ENCODE peak calls at places on chromosomes 1 and 21, in ten cellular contexts. R is upper lobe of left lung, M is ovary, L is tibial nerve, Z is transverse colon, U is SK-N-SH, D is K562, W is sigmoid colon, V is stomach, I is HepG2. T is an unnamed sample.

GRCh38 chr1:220810179-220810653 is 23.5 kb downstream of the MTARC1 start:
- DNase-seq in R (peak; percentile 51), M (peak; percentile 80), L (peak; percentile 73), Z (peak; percentile 73), U (peak; percentile 67), D (peak; percentile 82), W (peak; percentile 95), V (peak; percentile 70), I (peak; percentile 47), T (peak; percentile 87)

GRCh38 chr1:57204091-57204490 is 219.8 kb downstream of the DAB1 start:
- DNase-seq in R (no peak), M (no peak), L (no peak), Z (no peak), U (no peak), D (no peak), W (no peak), V (no peak), I (no peak), T (no peak)

GRCh38 chr1:39752703-39753102 is 14.0 kb downstream of the PPIE start:
- DNase-seq in R (no peak), M (no peak), L (no peak), Z (no peak), U (no peak), D (no peak), W (no peak), V (no peak), I (no peak), T (no peak)

GRCh38 chr1:56578963-56579875 is at the start of gene PLPP3:
- DNase-seq in R (peak; percentile 93), M (peak; percentile 84), L (peak; percentile 83), Z (peak; percentile 83), U (peak; percentile 81), D (peak; percentile 16), W (peak; percentile 95), V (peak; percentile 87), I (peak; percentile 79), T (peak; percentile 93)

GRCh38 chr1:54342306-54342705 is 63.9 kb downstream of the SSBP3 start:
- DNase-seq in R (no peak), M (no peak), L (no peak), Z (peak; percentile 62), U (no peak), D (no peak), W (no peak), V (no peak), I (no peak), T (no peak)

GRCh38 chr1:157400766-157401165 is 151.5 kb downstream of the FCRL5 start:
- DNase-seq in R (no peak), M (no peak), L (no peak), Z (no peak), U (no peak), D (no peak), W (no peak), V (no peak), I (no peak), T (no peak)

GRCh38 chr21:33488936-33489335 is 2.6 kb downstream of the DNAJC28 start:
- DNase-seq in R (no peak), M (no peak), L (no peak), Z (no peak), U (no peak), D (no peak), W (no peak), V (no peak), I (no peak), T (no peak)

GRCh38 chr1:18578271-18578670 is 52.4 kb upstream of the PAX7 start:
- DNase-seq in R (no peak), M (no peak), L (no peak), Z (no peak), U (no peak), D (no peak), W (no peak), V (no peak), I (no peak), T (no peak)

GRCh38 chr1:53275566-53275965 is 37.2 kb upstream of the MAGOH start:
- DNase-seq in R (no peak), M (no peak), L (no peak), Z (no peak), U (no peak), D (no peak), W (peak; percentile 26), V (no peak), I (no peak), T (no peak)

GRCh38 chr21:25995283-25995682 is 175.3 kb downstream of the APP start:
- DNase-seq in R (no peak), M (no peak), L (no peak), Z (no peak), U (no peak), D (no peak), W (no peak), V (no peak), I (no peak), T (no peak)

GRCh38 chr1:60130703-60131102 is 57.1 kb upstream of the C1orf87 start:
- DNase-seq in R (no peak), M (no peak), L (no peak), Z (no peak), U (no peak), D (no peak), W (no peak), V (no peak), I (no peak), T (no peak)

GRCh38 chr1:67652800-67653199 is 32.2 kb upstream of the GADD45A start:
- DNase-seq in R (no peak), M (no peak), L (no peak), Z (no peak), U (no peak), D (peak; percentile 18), W (no peak), V (no peak), I (no peak), T (no peak)

GRCh38 chr21:16773206-16773605 is 739.6 kb upstream of the CXADR start:
- DNase-seq in R (no peak), M (no peak), L (no peak), Z (no peak), U (no peak), D (no peak), W (no peak), V (no peak), I (no peak), T (no peak)

GRCh38 chr1:173478099-173478555 is 992 bp downstream of the PRDX6 start:
- DNase-seq in R (no peak), M (peak; percentile 41), L (no peak), Z (peak; percentile 47), U (peak; percentile 22), D (peak; percentile 79), W (peak; percentile 87), V (peak; percentile 58), I (peak; percentile 24), T (peak; percentile 75)

GRCh38 chr1:153040950-153041631 is at the start of gene SPRR2D:
- DNase-seq in R (no peak), M (no peak), L (no peak), Z (no peak), U (no peak), D (peak; percentile 35), W (no peak), V (no peak), I (no peak), T (no peak)

GRCh38 chr1:89311757-89312156 is 39.1 kb upstream of the GBP5 start:
- DNase-seq in R (no peak), M (no peak), L (no peak), Z (no peak), U (no peak), D (no peak), W (no peak), V (no peak), I (no peak), T (no peak)

GRCh38 chr1:183121609-183122008 is 64.5 kb upstream of the LAMC2 start:
- DNase-seq in R (no peak), M (no peak), L (no peak), Z (no peak), U (no peak), D (no peak), W (no peak), V (no peak), I (no peak), T (no peak)

GRCh38 chr1:220521755-220522154 is 6.2 kb upstream of the MARK1 start:
- DNase-seq in R (no peak), M (no peak), L (no peak), Z (no peak), U (no peak), D (no peak), W (no peak), V (no peak), I (no peak), T (no peak)

GRCh38 chr1:85366391-85366790 is 90.0 kb upstream of the BCL10 start:
- DNase-seq in R (no peak), M (no peak), L (no peak), Z (no peak), U (no peak), D (no peak), W (no peak), V (no peak), I (no peak), T (no peak)
- TF ChIP-seq EP300 in R (no peak), M (no peak), L (no peak), Z (no peak), U (peak; percentile 43), D (no peak), W (no peak), V (no peak), I (no peak), T (no peak)

GRCh38 chr1:25746299-25747045 is 53.5 kb upstream of the SELENON start:
- DNase-seq in R (no peak), M (no peak), L (no peak), Z (no peak), U (no peak), D (no peak), W (no peak), V (no peak), I (no peak), T (no peak)
- H3K36me3 ChIP-seq in R (no peaks in the 10 kb centered on the region), M (no peaks in the 10 kb centered on the region), L (peaks cover 13% of the 10 kb centered on the region), Z (no peaks in the 10 kb centered on the region), U (no peaks in the 10 kb centered on the region), D (no peaks in the 10 kb centered on the region), W (peaks cover 2% of the 10 kb centered on the region), V (peaks cover 16% of the 10 kb centered on the region), I (no peaks in the 10 kb centered on the region), T (no peaks in the 10 kb centered on the region)

DNA sequence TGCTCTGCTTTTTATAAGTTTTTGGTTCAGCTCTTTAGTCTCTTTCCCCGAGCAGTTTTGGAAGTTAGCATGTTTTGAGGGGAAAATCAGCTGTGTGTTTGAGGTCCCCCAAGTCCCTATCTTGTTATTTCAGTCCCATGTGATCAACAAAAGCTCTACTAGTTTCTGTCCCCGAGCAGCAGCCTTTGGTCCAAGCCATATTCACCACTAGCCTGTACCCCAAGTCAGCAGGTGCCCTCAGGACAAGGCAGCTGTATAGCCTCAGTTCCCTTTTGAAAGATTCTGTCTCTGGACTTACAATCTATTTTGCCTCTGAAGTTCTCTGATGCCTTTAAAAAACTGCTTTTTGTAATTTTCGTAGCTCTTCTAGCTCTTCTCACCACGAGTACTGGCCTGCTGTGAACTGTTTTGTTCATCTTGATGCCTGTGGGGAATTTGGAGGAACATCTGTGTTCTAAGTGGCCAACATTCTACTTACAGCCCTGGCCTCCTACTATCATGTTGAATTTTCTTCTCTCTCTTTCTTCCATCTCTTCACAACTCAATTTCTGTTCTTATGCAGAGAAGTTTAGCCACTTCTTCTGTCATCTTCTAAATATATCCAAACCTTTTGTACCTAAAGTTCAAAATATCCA is 16.7 kb downstream of the UAP1 start:
- DNase-seq in R (no peak), M (no peak), L (no peak), Z (no peak), U (no peak), D (no peak), W (no peak), V (no peak), I (no peak), T (no peak)
- TF ChIP-seq EP300 in R (no peak), M (no peak), L (no peak), Z (no peak), U (no peak), D (no peak), W (no peak), V (no peak), I (no peak), T (no peak)

GRCh38 chr21:36385233-36385908 is at the start of gene CHAF1B:
- DNase-seq in R (peak; percentile 96), M (peak; percentile 91), L (peak; percentile 64), Z (peak; percentile 81), U (peak; percentile 97), D (peak; percentile 89), W (peak; percentile 85), V (peak; percentile 85), I (peak; percentile 64), T (peak; percentile 86)
- H3K36me3 ChIP-seq in R (no peaks in the 10 kb centered on the region), M (no peaks in the 10 kb centered on the region), L (no peaks in the 10 kb centered on the region), Z (no peaks in the 10 kb centered on the region), U (peaks cover 3% of the 10 kb centered on the region), D (peaks cover 36% of the 10 kb centered on the region), W (no peaks in the 10 kb centered on the region), V (no peaks in the 10 kb centered on the region), I (no peaks in the 10 kb centered on the region), T (no peaks in the 10 kb centered on the region)